ENCODE peak calls at places on chromosomes 6 and 20, in four cellular contexts. N is cardiac muscle cell, W is GM23248, P is stomach. J is an unnamed sample.

GRCh38 chr20:48156521-48156920 is 371.2 kb upstream of the SULF2 start:
- DNase-seq in N (no peak), W (no peak), P (no peak), J (no peak)

GRCh38 chr20:46642944-46643343 is 8.3 kb downstream of the SLC13A3 start:
- DNase-seq in N (no peak), W (no peak), P (no peak), J (no peak)

GRCh38 chr6:166825553-166826145 is 130.7 kb downstream of the RNASET2 start:
- DNase-seq in N (no peak), W (peak), P (no peak), J (no peak)

GRCh38 chr6:149723771-149724417 is 6.0 kb upstream of the LATS1 start:
- DNase-seq in N (peak), W (peak), P (peak), J (no peak)

GRCh38 chr20:38065764-38066375 is 32.3 kb downstream of the RPRD1B start:
- DNase-seq in N (no peak), W (no peak), P (no peak), J (no peak)

GRCh38 chr6:106194949-106195919 is 109.1 kb downstream of the PRDM1 start:
- DNase-seq in N (no peak), W (peak), P (no peak), J (no peak)

GRCh38 chr6:53651149-53651763 is 14.3 kb downstream of the KLHL31 start:
- DNase-seq in N (peak), W (peak), P (peak), J (no peak)

GRCh38 chr6:131134950-131135243 is 370 bp upstream of the AKAP7 start:
- DNase-seq in N (no peak), W (no peak), P (no peak), J (no peak)

GRCh38 chr6:111871725-111872520 is 1.3 kb downstream of the FYN start:
- DNase-seq in N (peak), W (peak), P (no peak), J (no peak)

GRCh38 chr6:49606696-49607390 is 29.8 kb downstream of the RHAG start:
- DNase-seq in N (peak), W (peak), P (no peak), J (no peak)

GRCh38 chr6:131803007-131803769 is 4.6 kb upstream of the ENPP1 start:
- DNase-seq in N (no peak), W (no peak), P (no peak), J (no peak)

GRCh38 chr6:34230653-34231351 is 5.9 kb upstream of the HMGA1 start:
- DNase-seq in N (no peak), W (peak), P (no peak), J (no peak)
- H3K27ac ChIP-seq in N (no peak), W (no peak), P (no peak), J (no peak)

GRCh38 chr6:2875840-2876207 is 27.3 kb downstream of the SERPINB9 start:
- DNase-seq in N (no peak), W (peak), P (no peak), J (peak)
- H3K27ac ChIP-seq in N (no peak), W (no peak), P (peak), J (peak)

DNA sequence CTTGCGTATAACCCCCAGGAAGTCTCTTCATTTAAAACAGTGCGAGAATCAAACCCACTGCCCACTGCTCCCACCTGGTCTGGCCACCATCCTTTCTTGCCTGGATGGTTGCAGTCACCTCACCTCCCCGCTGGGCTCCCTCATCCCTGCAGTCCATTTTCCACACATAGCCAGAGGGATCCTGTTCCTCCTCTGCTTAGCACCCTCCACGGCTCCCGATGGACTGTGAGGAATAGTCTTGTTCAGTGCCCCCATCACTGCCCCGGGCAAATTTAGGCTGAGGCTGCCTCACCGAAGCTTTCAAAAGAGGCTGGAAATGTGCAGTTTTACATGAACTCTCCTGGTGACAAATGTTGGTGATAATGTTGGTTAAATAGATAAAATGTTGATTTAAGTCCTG is 17.7 kb downstream of the KCNG1 start:
- DNase-seq in N (no peak), W (no peak), P (no peak), J (no peak)
- H3K27ac ChIP-seq in N (no peak), W (no peak), P (no peak), J (no peak)

GRCh38 chr6:33974471-33974870 is 170.7 kb upstream of the MLN start:
- DNase-seq in N (no peak), W (no peak), P (no peak), J (peak)
- H3K27ac ChIP-seq in N (no peak), W (no peak), P (no peak), J (no peak)

GRCh38 chr6:30446259-30446658 is 43.0 kb upstream of the HLA-E start:
- DNase-seq in N (no peak), W (no peak), P (no peak), J (no peak)
- H3K27ac ChIP-seq in N (no peak), W (no peak), P (no peak), J (no peak)

DNA sequence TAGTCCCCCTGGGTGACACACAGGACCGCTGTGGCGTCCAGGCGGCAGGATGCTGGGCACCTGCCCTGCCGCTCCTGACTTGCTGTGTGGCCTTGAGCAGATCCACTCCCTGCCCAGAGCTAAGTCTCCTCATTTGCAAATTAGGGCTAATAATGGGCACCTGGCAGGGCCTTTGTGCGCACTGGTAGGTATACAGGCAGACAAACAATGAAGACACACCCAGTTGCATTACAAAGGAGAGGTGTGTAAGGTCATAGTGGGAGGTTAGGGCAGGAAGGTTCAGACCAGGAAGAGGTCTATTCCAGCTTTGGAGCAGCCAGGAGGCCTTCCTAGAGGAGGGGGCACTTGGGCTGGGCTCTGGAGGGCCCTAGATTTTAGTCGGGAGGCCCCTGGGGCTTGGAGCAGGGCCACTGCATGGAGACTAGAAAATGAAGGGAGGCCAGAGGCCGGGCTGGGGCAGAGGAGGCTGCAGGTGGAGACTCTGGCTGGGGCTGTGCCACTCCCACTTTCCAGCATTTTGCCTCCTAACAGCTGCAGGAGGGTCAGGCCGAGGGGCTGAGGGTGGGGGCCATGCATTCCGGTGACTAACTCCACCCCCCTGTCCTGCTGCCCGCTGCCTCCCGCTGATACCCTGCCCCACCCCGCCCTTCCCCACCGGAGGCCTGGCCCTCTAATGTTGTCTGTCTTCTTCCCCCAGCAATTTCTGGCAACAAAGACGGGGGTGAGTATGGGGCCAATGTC is 28.5 kb downstream of the MYH7B start:
- DNase-seq in N (no peak), W (no peak), P (no peak), J (no peak)
- H3K27ac ChIP-seq in N (no peak), W (no peak), P (no peak), J (no peak)